ENCODE peak calls at places on chromosomes 7 and 10, in eight cellular contexts. Y, B, D, S, L, O, A and I are unnamed samples.
A peak's percentile ranks its signal among the peaks of the same experiment; 100 is the strongest.

GRCh38 chr7:131424219-131424822 is 96.6 kb downstream of the MKLN1 start:
- DNase-seq in Y (peak; percentile 68), B (no peak), D (peak; percentile 36), S (peak; percentile 46), L (peak; percentile 20), O (no peak), A (no peak), I (no peak)

GRCh38 chr7:66952343-66953043 is 31.5 kb downstream of the TMEM248 start:
- DNase-seq in Y (peak; percentile 49), B (no peak), D (peak; percentile 61), S (no peak), L (no peak), O (no peak), A (no peak), I (peak; percentile 74)

GRCh38 chr7:16646427-16647081 is 573 bp downstream of the BZW2 start:
- DNase-seq in Y (peak; percentile 24), B (peak; percentile 34), D (peak; percentile 11), S (no peak), L (no peak), O (peak; percentile 88), A (no peak), I (peak; percentile 38)

GRCh38 chr7:16524332-16524731 is 2.3 kb upstream of the LRRC72 start:
- DNase-seq in Y (no peak), B (no peak), D (no peak), S (no peak), L (no peak), O (no peak), A (no peak), I (no peak)

GRCh38 chr7:84548366-84549085 is 353.9 kb upstream of the SEMA3A start:
- DNase-seq in Y (peak; percentile 48), B (no peak), D (peak; percentile 97), S (no peak), L (peak; percentile 83), O (no peak), A (no peak), I (no peak)

GRCh38 chr7:65798111-65799075 is 74.5 kb upstream of the VKORC1L1 start:
- DNase-seq in Y (peak; percentile 49), B (no peak), D (peak; percentile 89), S (no peak), L (peak; percentile 31), O (no peak), A (no peak), I (no peak)

GRCh38 chr7:16357921-16358320 is 63.4 kb downstream of the CRPPA start:
- DNase-seq in Y (no peak), B (peak; percentile 30), D (peak; percentile 5), S (no peak), L (peak; percentile 11), O (no peak), A (no peak), I (no peak)

GRCh38 chr7:42460948-42461347 is 223.9 kb upstream of the GLI3 start:
- DNase-seq in Y (no peak), B (no peak), D (no peak), S (no peak), L (no peak), O (no peak), A (no peak), I (no peak)

GRCh38 chr10:60989400-60989876 is 45.5 kb upstream of the RHOBTB1 start:
- DNase-seq in Y (no peak), B (no peak), D (no peak), S (no peak), L (no peak), O (no peak), A (no peak), I (no peak)

GRCh38 chr7:13050703-13051102 is 363.3 kb downstream of the ARL4A start:
- DNase-seq in Y (peak; percentile 81), B (no peak), D (peak; percentile 84), S (no peak), L (no peak), O (no peak), A (no peak), I (no peak)

GRCh38 chr7:107506683-107507339 is 37.0 kb downstream of the GPR22 start:
- DNase-seq in Y (peak; percentile 21), B (peak; percentile 87), D (peak; percentile 20), S (no peak), L (no peak), O (no peak), A (peak; percentile 61), I (peak; percentile 78)

DNA sequence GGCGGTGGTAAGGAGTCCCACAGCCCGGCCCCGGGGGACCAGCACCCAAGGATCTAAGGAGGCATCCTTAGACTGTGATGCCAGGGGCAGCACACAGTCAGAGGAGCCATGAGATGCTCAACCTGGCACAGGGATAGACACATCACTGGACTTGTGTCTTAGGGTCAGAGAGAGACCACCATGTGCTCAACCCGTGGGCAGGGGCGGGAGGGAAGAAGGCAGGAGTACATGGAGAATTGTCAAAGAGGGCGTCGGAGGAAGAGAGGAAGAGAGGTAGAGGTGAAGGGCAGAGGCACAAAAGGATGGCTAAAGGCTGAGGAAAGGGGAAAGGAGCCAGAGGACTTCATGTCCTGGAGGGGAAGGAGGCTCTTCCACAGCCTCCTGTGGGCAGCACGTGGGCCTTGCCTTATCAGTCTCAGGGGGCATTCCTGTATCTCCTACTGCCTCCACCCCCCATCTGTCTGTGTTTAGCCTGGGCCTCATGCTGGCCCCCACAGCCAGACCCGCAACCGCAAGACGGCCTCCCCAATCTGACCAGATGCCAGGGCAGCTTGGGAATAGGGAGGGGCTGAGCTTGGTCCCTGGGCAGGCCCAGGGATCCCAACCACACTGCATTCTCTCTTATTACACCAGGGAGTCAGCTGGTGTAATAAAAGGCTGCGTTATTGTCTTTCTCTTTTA is 2.2 kb downstream of the ADCY1 start:
- DNase-seq in Y (peak; percentile 78), B (no peak), D (no peak), S (no peak), L (no peak), O (no peak), A (no peak), I (peak; percentile 21)
- H3K27me3 ChIP-seq in Y (peaks cover 33% of the 10 kb centered on the region), B (no peaks in the 10 kb centered on the region), D (peaks cover 34% of the 10 kb centered on the region), S (no peaks in the 10 kb centered on the region), L (peaks cover 57% of the 10 kb centered on the region), O (peaks cover 15% of the 10 kb centered on the region), A (no peaks in the 10 kb centered on the region), I (no peaks in the 10 kb centered on the region)

GRCh38 chr10:110843796-110844616 is 27.7 kb upstream of the PDCD4 start:
- DNase-seq in Y (no peak), B (peak; percentile 71), D (no peak), S (no peak), L (no peak), O (no peak), A (no peak), I (no peak)

GRCh38 chr10:110844617-110844881 is 27.2 kb upstream of the PDCD4 start:
- DNase-seq in Y (no peak), B (no peak), D (no peak), S (no peak), L (no peak), O (no peak), A (no peak), I (no peak)

GRCh38 chr10:110845756-110846620 is 25.7 kb upstream of the PDCD4 start:
- DNase-seq in Y (no peak), B (peak; percentile 95), D (no peak), S (no peak), L (no peak), O (no peak), A (no peak), I (peak; percentile 66)

GRCh38 chr10:110847351-110847750 is 24.4 kb upstream of the PDCD4 start:
- DNase-seq in Y (no peak), B (no peak), D (no peak), S (no peak), L (no peak), O (no peak), A (no peak), I (no peak)

GRCh38 chr10:110845372-110845755 is 26.4 kb upstream of the PDCD4 start:
- DNase-seq in Y (no peak), B (no peak), D (no peak), S (no peak), L (no peak), O (no peak), A (no peak), I (no peak)
- H3K4me1 ChIP-seq in Y (no peaks in the 10 kb centered on the region), B (peaks cover 96% of the 10 kb centered on the region), D (no peaks in the 10 kb centered on the region), S (peaks cover 43% of the 10 kb centered on the region), L (peaks cover 6% of the 10 kb centered on the region), O (peaks cover 9% of the 10 kb centered on the region), A (no peaks in the 10 kb centered on the region), I (peaks cover 17% of the 10 kb centered on the region)

DNA sequence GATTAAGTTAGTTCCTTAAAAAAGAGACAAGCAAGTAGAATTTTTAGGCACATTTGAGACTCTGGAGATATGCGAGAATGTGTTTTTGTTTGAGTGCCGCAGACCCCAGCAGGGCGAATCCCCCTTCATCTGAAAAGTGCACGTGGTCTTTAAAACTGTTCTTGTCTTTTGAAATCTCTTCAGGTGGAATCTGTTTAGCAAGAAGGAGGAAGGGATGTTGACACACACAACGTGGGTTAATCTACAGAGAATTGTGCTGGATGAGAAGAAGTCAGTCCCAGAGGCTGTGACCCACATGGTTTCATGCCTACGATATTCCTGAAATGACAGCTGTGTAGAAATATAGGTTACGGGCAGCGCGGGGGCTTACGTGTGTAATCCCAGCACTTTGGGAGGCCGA is 27.1 kb upstream of the ZFAND2A start:
- DNase-seq in Y (no peak), B (no peak), D (no peak), S (no peak), L (no peak), O (no peak), A (no peak), I (no peak)
- H3K27me3 ChIP-seq in Y (peaks cover 14% of the 10 kb centered on the region), B (peaks cover 4% of the 10 kb centered on the region), D (peaks cover 8% of the 10 kb centered on the region), S (no peaks in the 10 kb centered on the region), L (peaks cover 60% of the 10 kb centered on the region), O (peaks cover 10% of the 10 kb centered on the region), A (peaks cover 8% of the 10 kb centered on the region), I (no peaks in the 10 kb centered on the region)

GRCh38 chr7:2372724-2373123 is 18.1 kb downstream of the EIF3B start:
- DNase-seq in Y (no peak), B (no peak), D (no peak), S (no peak), L (no peak), O (no peak), A (peak; percentile 32), I (no peak)

GRCh38 chr7:2374830-2375728 is 20.5 kb downstream of the EIF3B start:
- DNase-seq in Y (peak; percentile 41), B (no peak), D (no peak), S (no peak), L (no peak), O (no peak), A (no peak), I (no peak)

GRCh38 chr7:2374401-2374800 is 19.8 kb downstream of the EIF3B start:
- DNase-seq in Y (no peak), B (no peak), D (no peak), S (no peak), L (no peak), O (no peak), A (no peak), I (no peak)

GRCh38 chr7:2373124-2373556 is 18.5 kb downstream of the EIF3B start:
- DNase-seq in Y (peak; percentile 5), B (peak; percentile 84), D (peak; percentile 25), S (no peak), L (no peak), O (no peak), A (no peak), I (no peak)

GRCh38 chr7:2373646-2374045 is 19.0 kb downstream of the EIF3B start:
- DNase-seq in Y (no peak), B (no peak), D (no peak), S (no peak), L (no peak), O (no peak), A (no peak), I (no peak)
- H3K4me1 ChIP-seq in Y (no peaks in the 10 kb centered on the region), B (peaks cover 40% of the 10 kb centered on the region), D (no peaks in the 10 kb centered on the region), S (no peaks in the 10 kb centered on the region), L (no peaks in the 10 kb centered on the region), O (no peaks in the 10 kb centered on the region), A (peaks cover 7% of the 10 kb centered on the region), I (no peaks in the 10 kb centered on the region)